ENCODE peak calls at places on chromosomes 13 and 19, in six cellular contexts. A, Z, O, U, I and E are unnamed samples.

GRCh38 chr13:79767126-79767525 is 286.2 kb downstream of the NDFIP2 start:
- DNase-seq in Z (no peak), O (no peak), I (no peak), A (no peak), U (no peak), E (peak)

GRCh38 chr13:109737606-109738005 is 48.8 kb downstream of the IRS2 start:
- DNase-seq in Z (no peak), O (no peak), A (no peak), U (no peak), I (no peak), E (no peak)

GRCh38 chr13:43865892-43866291 is 13.6 kb downstream of the CCDC122 start:
- DNase-seq in U (peak), I (no peak), A (no peak), Z (no peak), O (no peak), E (no peak)

GRCh38 chr19:12260236-12260635 is 34.4 kb downstream of the ZNF44 start:
- DNase-seq in I (no peak), Z (no peak), A (no peak), U (no peak), O (no peak), E (no peak)

GRCh38 chr13:113342820-113343691 is 20.9 kb downstream of the GRTP1 start:
- DNase-seq in O (no peak), I (no peak), A (no peak), U (no peak), Z (no peak), E (no peak)

GRCh38 chr19:53549354-53549753 is 11.4 kb downstream of the ZNF331 start:
- DNase-seq in U (no peak), I (no peak), A (no peak), O (no peak), Z (no peak), E (no peak)

GRCh38 chr19:49070416-49070815 is 2.1 kb downstream of the KCNA7 start:
- DNase-seq in I (no peak), A (no peak), O (no peak), Z (no peak), U (no peak), E (no peak)

GRCh38 chr13:73776137-73776785 is 357.9 kb downstream of the KLF12 start:
- DNase-seq in I (no peak), Z (no peak), U (no peak), O (no peak), A (no peak), E (peak)

GRCh38 chr19:13100031-13100588 is 2.5 kb downstream of the LYL1 start:
- DNase-seq in Z (no peak), U (no peak), A (no peak), I (peak), O (no peak), E (no peak)

GRCh38 chr19:19502281-19502680 is 13.1 kb downstream of the TSSK6 start:
- DNase-seq in U (no peak), A (no peak), O (no peak), I (no peak), Z (no peak), E (no peak)

GRCh38 chr19:10625003-10625761 is at the start of gene SLC44A2:
- DNase-seq in O (peak), Z (no peak), U (peak), I (no peak), A (peak), E (peak)

GRCh38 chr19:19552811-19553210 is 14.7 kb downstream of the CILP2 start:
- DNase-seq in O (peak), Z (no peak), A (peak), I (no peak), U (no peak), E (peak)

GRCh38 chr13:87287721-87288120 is 383.4 kb upstream of the SLITRK5 start:
- DNase-seq in U (no peak), I (no peak), Z (no peak), O (no peak), A (no peak), E (no peak)

GRCh38 chr13:36848228-36848982 is 29.4 kb downstream of the RFXAP start:
- DNase-seq in Z (no peak), O (no peak), I (no peak), A (peak), U (no peak), E (no peak)

GRCh38 chr13:46126552-46127171 is 21.8 kb upstream of the CPB2 start:
- DNase-seq in U (peak), O (peak), I (no peak), A (peak), Z (peak), E (peak)

GRCh38 chr19:49887037-49887652 is 9.5 kb downstream of the IL4I1 start:
- DNase-seq in A (no peak), I (no peak), O (no peak), U (no peak), Z (no peak), E (no peak)

GRCh38 chr13:34277971-34278370 is 460.0 kb downstream of the RFC3 start:
- DNase-seq in U (no peak), Z (no peak), O (no peak), I (no peak), A (no peak), E (no peak)

GRCh38 chr19:6564393-6564792 is 26.6 kb downstream of the CD70 start:
- DNase-seq in A (no peak), Z (peak), U (no peak), O (peak), I (no peak), E (peak)

GRCh38 chr13:37134411-37135041 is 29.1 kb upstream of the CSNK1A1L start:
- DNase-seq in O (no peak), I (no peak), U (no peak), Z (no peak), A (no peak), E (no peak)

GRCh38 chr13:99961634-99962033 is 9.9 kb downstream of the ZIC5 start:
- DNase-seq in A (no peak), I (no peak), U (no peak), Z (no peak), O (no peak), E (no peak)

GRCh38 chr13:100396771-100397170 is 191.8 kb downstream of the GGACT start:
- DNase-seq in U (no peak), O (no peak), Z (no peak), I (no peak), A (no peak), E (no peak)

GRCh38 chr19:4302238-4302630 is at the start of gene TMIGD2:
- DNase-seq in A (peak), Z (no peak), U (no peak), I (no peak), O (no peak), E (no peak)

GRCh38 chr19:45276284-45276687 is 25.2 kb downstream of the MARK4 start:
- DNase-seq in Z (peak), U (no peak), O (no peak), A (peak), I (no peak), E (no peak)

GRCh38 chr13:22549126-22549525 is 631.7 kb upstream of the SGCG start:
- DNase-seq in O (no peak), Z (no peak), A (no peak), U (no peak), I (no peak), E (no peak)

GRCh38 chr19:10871711-10872550 is 578 bp downstream of the CARM1 start:
- DNase-seq in Z (no peak), U (no peak), O (peak), A (peak), I (no peak), E (no peak)

GRCh38 chr19:56161534-56161933 is 14.3 kb upstream of the GALP start:
- DNase-seq in O (no peak), Z (no peak), I (no peak), U (no peak), A (no peak), E (no peak)

GRCh38 chr19:29491491-29491890 is 34.3 kb upstream of the VSTM2B start:
- DNase-seq in A (no peak), I (no peak), O (no peak), U (no peak), Z (no peak), E (no peak)

GRCh38 chr19:6861683-6862286 is 25.6 kb upstream of the ADGRE1 start:
- DNase-seq in Z (peak), O (no peak), U (no peak), A (no peak), I (no peak), E (no peak)

GRCh38 chr13:28258401-28258800 is 120.1 kb downstream of the PAN3 start:
- DNase-seq in U (no peak), A (no peak), O (no peak), I (no peak), Z (no peak), E (no peak)

GRCh38 chr19:50272263-50272897 is 56.8 kb downstream of the KCNC3 start:
- DNase-seq in I (no peak), A (no peak), O (no peak), Z (no peak), U (no peak), E (no peak)

GRCh38 chr13:111247552-111247951 is 72.9 kb upstream of the TEX29 start:
- DNase-seq in A (no peak), O (no peak), U (no peak), Z (peak), I (no peak), E (peak)

GRCh38 chr13:46039421-46040036 is 13.0 kb downstream of the ZC3H13 start:
- DNase-seq in Z (no peak), A (no peak), U (no peak), O (no peak), I (no peak), E (no peak)

GRCh38 chr13:23579072-23579885 is 9.1 kb downstream of the TNFRSF19 start:
- DNase-seq in I (no peak), Z (peak), O (peak), A (peak), U (peak), E (peak)

GRCh38 chr13:110274687-110275086 is 32.3 kb downstream of the COL4A1 start:
- DNase-seq in U (no peak), Z (no peak), A (no peak), O (no peak), I (no peak), E (no peak)

GRCh38 chr13:98688373-98688772 is 64.1 kb downstream of the SLC15A1 start:
- DNase-seq in O (no peak), A (no peak), I (no peak), U (no peak), Z (no peak), E (no peak)

GRCh38 chr19:34475026-34475974 is 6.3 kb upstream of the WTIP start:
- DNase-seq in U (no peak), I (no peak), O (no peak), A (no peak), Z (no peak), E (no peak)

GRCh38 chr19:39890755-39891551 is 43.5 kb downstream of the FCGBP start:
- DNase-seq in U (no peak), Z (no peak), I (no peak), O (no peak), A (no peak), E (peak)

GRCh38 chr19:52492201-52492960 is 35.1 kb upstream of the ZNF808 start:
- DNase-seq in I (no peak), U (no peak), O (peak), A (peak), Z (no peak), E (peak)
- TF ChIP-seq JUND in I (no peak), U (no peak), O (no peak), A (no peak), Z (no peak), E (no peak)

GRCh38 chr19:33394006-33394722 is 20.7 kb downstream of the CEBPG start:
- DNase-seq in U (no peak), A (no peak), Z (peak), I (no peak), O (no peak), E (no peak)

GRCh38 chr19:33394723-33395560 is 21.4 kb downstream of the CEBPG start:
- DNase-seq in O (no peak), I (no peak), Z (no peak), U (no peak), A (peak), E (no peak)

GRCh38 chr19:33391631-33392249 is 18.2 kb downstream of the CEBPG start:
- DNase-seq in O (no peak), U (no peak), I (no peak), A (peak), Z (no peak), E (no peak)

GRCh38 chr19:33392341-33393285 is 19.1 kb downstream of the CEBPG start:
- DNase-seq in Z (peak), I (no peak), U (no peak), A (peak), O (peak), E (no peak)

GRCh38 chr19:33393286-33394005 is 19.9 kb downstream of the CEBPG start:
- DNase-seq in U (no peak), Z (peak), A (peak), O (no peak), I (no peak), E (no peak)
- TF ChIP-seq JUND in U (no peak), Z (no peak), A (no peak), O (no peak), I (no peak), E (no peak)

DNA sequence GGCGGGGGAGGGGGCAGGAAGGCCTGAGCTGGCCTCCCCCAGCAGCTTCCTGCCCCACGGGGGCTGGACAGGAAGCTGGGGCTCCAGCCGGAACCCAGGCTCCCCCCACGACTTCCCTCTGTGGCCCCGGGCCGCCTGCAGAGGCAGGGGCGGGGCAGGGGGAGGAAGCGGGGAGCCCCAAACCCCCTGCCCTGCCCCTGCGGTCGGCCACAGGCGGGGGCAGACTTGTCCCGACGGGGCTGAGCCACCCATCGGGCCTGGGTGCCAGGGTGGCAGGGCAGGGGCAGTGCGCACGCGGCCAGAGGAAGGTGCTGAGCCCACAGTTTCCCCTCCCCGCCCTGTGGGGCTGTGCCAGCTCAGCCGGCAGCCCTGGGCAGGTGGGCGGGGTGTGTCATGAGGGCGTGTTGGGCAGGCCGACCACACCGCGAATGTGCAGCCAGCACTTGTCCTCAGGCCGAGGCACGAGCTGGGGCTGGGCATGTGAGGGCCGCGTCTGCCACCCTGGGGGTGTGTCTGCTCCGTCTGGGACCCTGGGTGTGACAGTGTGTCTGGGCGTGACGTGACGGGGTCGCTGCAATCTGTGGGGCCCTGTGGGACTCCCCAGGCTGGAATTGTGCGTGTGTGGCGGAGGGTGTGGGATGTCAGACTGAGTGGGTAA is 17.7 kb downstream of the CCDC97 start:
- DNase-seq in O (no peak), I (no peak), U (no peak), Z (no peak), A (peak), E (no peak)
- TF ChIP-seq JUND in O (no peak), I (no peak), U (no peak), Z (no peak), A (no peak), E (no peak)

DNA sequence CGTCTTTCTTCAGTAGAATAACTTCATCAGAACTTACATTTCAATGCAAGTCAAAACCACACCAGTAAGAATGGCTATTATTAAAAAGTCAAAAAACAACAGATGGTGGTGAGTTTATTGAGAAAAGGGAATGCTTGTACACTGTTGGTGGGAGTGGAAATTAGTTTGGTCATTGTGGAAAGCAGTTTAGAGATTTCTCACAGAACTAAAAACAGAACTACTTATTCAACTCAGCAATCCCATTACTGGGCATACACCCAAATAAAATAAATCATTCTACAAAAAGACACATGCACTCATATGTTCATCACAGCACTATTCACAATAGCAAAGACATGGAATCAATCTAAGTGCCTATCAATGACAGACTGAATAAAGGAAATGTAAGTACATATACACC is 231.2 kb downstream of the NHLRC3 start:
- DNase-seq in A (no peak), U (no peak), Z (no peak), O (no peak), I (no peak), E (no peak)
- TF ChIP-seq JUND in A (no peak), U (no peak), Z (no peak), O (no peak), I (no peak), E (no peak)

GRCh38 chr19:15476334-15476733 is 3.0 kb downstream of the PGLYRP2 start:
- DNase-seq in I (no peak), O (no peak), Z (no peak), A (no peak), U (no peak), E (no peak)
- TF ChIP-seq JUND in I (no peak), O (no peak), Z (no peak), A (no peak), U (no peak), E (no peak)

GRCh38 chr13:106899444-106899843 is 331.5 kb upstream of the ARGLU1 start:
- DNase-seq in A (no peak), O (no peak), Z (peak), U (no peak), I (no peak), E (peak)
- TF ChIP-seq JUND in A (no peak), O (no peak), Z (no peak), U (no peak), I (no peak), E (no peak)

GRCh38 chr13:90750021-90750420 is 597.5 kb upstream of the MIR17HG start:
- DNase-seq in O (no peak), Z (no peak), I (no peak), A (no peak), U (no peak), E (no peak)
- TF ChIP-seq JUND in O (no peak), Z (no peak), I (no peak), A (no peak), U (no peak), E (no peak)

GRCh38 chr19:31073485-31074221 is 275.6 kb downstream of the TSHZ3 start:
- DNase-seq in O (no peak), U (no peak), A (no peak), Z (no peak), I (no peak), E (no peak)
- TF ChIP-seq JUND in O (no peak), U (no peak), A (no peak), Z (no peak), I (no peak), E (no peak)

DNA sequence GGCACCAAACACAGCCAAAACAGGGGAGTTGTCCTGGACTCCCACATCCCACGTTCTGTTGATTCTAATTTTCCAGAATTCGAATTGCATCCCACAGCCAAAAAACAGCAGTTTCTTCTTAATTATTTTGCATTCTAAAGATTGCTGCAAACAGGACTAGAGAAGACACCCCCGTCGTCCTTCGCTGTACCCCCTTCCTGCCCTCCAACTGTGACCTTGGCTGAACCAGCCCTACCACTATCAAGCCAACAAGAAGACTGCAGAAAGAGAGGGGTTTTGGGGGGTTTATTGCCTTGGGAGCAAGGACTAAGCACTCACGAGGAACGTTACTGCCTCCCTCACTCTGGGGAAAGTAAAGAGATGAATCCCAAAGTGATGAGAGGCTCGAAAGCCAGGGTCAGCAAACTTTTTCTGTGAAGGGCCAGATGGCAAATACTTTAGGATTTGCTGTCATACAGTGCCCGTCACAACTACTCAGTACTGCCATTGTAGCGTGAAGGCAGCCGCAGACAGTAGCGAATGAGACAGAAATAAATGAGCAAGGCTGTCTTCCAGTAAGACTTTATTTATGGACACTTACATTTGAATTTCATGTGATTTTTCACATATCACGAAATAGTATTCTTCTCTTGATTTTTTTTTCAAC is 32.5 kb upstream of the KATNAL1 start:
- DNase-seq in I (no peak), O (no peak), U (no peak), A (no peak), Z (no peak), E (no peak)
- TF ChIP-seq JUND in I (no peak), O (no peak), U (no peak), A (no peak), Z (no peak), E (no peak)

GRCh38 chr13:97030705-97031452 is 36.6 kb upstream of the OXGR1 start:
- DNase-seq in I (no peak), U (peak), O (peak), A (peak), Z (peak), E (peak)
- TF ChIP-seq JUND in I (no peak), U (no peak), O (no peak), A (no peak), Z (no peak), E (no peak)